ENCODE peak calls at places on chromosomes 7 and 10, in seven cellular contexts. One of them, this sample, is unnamed.

GRCh38 chr10:15168296-15168780 is at the start of gene NMT2:
- DNase-seq in psoas muscle: no peak
- DNase-seq in GM23338: peak; percentile 85
- DNase-seq in iPS-NIHi11: peak; percentile 95
- DNase-seq in ACHN: peak; percentile 77
- DNase-seq in esophagus muscularis mucosa: no peak
- DNase-seq in kidney: peak; percentile 97
- DNase-seq in this sample: no peak

GRCh38 chr10:13352519-13352918 is 4.4 kb upstream of the SEPHS1 start:
- DNase-seq in psoas muscle: no peak
- DNase-seq in GM23338: peak; percentile 78
- DNase-seq in iPS-NIHi11: peak; percentile 55
- DNase-seq in ACHN: no peak
- DNase-seq in esophagus muscularis mucosa: no peak
- DNase-seq in kidney: no peak
- DNase-seq in this sample: no peak

GRCh38 chr10:13219685-13220670 is 14.2 kb downstream of the UCMA start:
- DNase-seq in psoas muscle: peak; percentile 20
- DNase-seq in GM23338: peak; percentile 84
- DNase-seq in iPS-NIHi11: peak; percentile 81
- DNase-seq in ACHN: peak; percentile 78
- DNase-seq in esophagus muscularis mucosa: no peak
- DNase-seq in kidney: no peak
- DNase-seq in this sample: no peak

GRCh38 chr7:6889252-6889812 is 63.3 kb upstream of the CCZ1B start:
- DNase-seq in psoas muscle: no peak
- DNase-seq in GM23338: no peak
- DNase-seq in iPS-NIHi11: no peak
- DNase-seq in ACHN: no peak
- DNase-seq in esophagus muscularis mucosa: no peak
- DNase-seq in kidney: no peak
- DNase-seq in this sample: no peak

GRCh38 chr10:132100556-132101349 is 35.0 kb downstream of the JAKMIP3 start:
- DNase-seq in psoas muscle: no peak
- DNase-seq in GM23338: no peak
- DNase-seq in iPS-NIHi11: no peak
- DNase-seq in ACHN: no peak
- DNase-seq in esophagus muscularis mucosa: no peak
- DNase-seq in kidney: peak; percentile 51
- DNase-seq in this sample: no peak

GRCh38 chr7:958221-959200 is 4.0 kb upstream of the ADAP1 start:
- DNase-seq in psoas muscle: no peak
- DNase-seq in GM23338: peak; percentile 51
- DNase-seq in iPS-NIHi11: no peak
- DNase-seq in ACHN: no peak
- DNase-seq in esophagus muscularis mucosa: no peak
- DNase-seq in kidney: peak; percentile 68
- DNase-seq in this sample: no peak

GRCh38 chr7:135254-135653 is 57.1 kb upstream of the FAM20C start:
- DNase-seq in psoas muscle: no peak
- DNase-seq in GM23338: no peak
- DNase-seq in iPS-NIHi11: no peak
- DNase-seq in ACHN: peak; percentile 23
- DNase-seq in esophagus muscularis mucosa: no peak
- DNase-seq in kidney: no peak
- DNase-seq in this sample: no peak

GRCh38 chr7:106050743-106051110 is 61.4 kb downstream of the SYPL1 start:
- DNase-seq in psoas muscle: no peak
- DNase-seq in GM23338: no peak
- DNase-seq in iPS-NIHi11: no peak
- DNase-seq in ACHN: no peak
- DNase-seq in esophagus muscularis mucosa: no peak
- DNase-seq in kidney: no peak
- DNase-seq in this sample: no peak

GRCh38 chr10:69680610-69681009 is 50.6 kb downstream of the FAM241B start:
- DNase-seq in psoas muscle: no peak
- DNase-seq in GM23338: no peak
- DNase-seq in iPS-NIHi11: no peak
- DNase-seq in ACHN: no peak
- DNase-seq in esophagus muscularis mucosa: no peak
- DNase-seq in kidney: no peak
- DNase-seq in this sample: no peak

GRCh38 chr7:27804139-27804538 is 64.2 kb downstream of the TAX1BP1 start:
- DNase-seq in psoas muscle: no peak
- DNase-seq in GM23338: no peak
- DNase-seq in iPS-NIHi11: no peak
- DNase-seq in ACHN: no peak
- DNase-seq in esophagus muscularis mucosa: no peak
- DNase-seq in kidney: no peak
- DNase-seq in this sample: no peak

GRCh38 chr7:2931034-2931415 is 86.9 kb upstream of the GNA12 start:
- DNase-seq in psoas muscle: no peak
- DNase-seq in GM23338: no peak
- DNase-seq in iPS-NIHi11: no peak
- DNase-seq in ACHN: no peak
- DNase-seq in esophagus muscularis mucosa: no peak
- DNase-seq in kidney: peak; percentile 30
- DNase-seq in this sample: no peak

GRCh38 chr7:82105463-82105862 is 335.6 kb upstream of the HGF start:
- DNase-seq in psoas muscle: no peak
- DNase-seq in GM23338: no peak
- DNase-seq in iPS-NIHi11: no peak
- DNase-seq in ACHN: peak; percentile 49
- DNase-seq in esophagus muscularis mucosa: no peak
- DNase-seq in kidney: no peak
- DNase-seq in this sample: no peak

GRCh38 chr10:87578160-87578559 is 73.5 kb downstream of the MINPP1 start:
- DNase-seq in psoas muscle: no peak
- DNase-seq in GM23338: no peak
- DNase-seq in iPS-NIHi11: no peak
- DNase-seq in ACHN: no peak
- DNase-seq in esophagus muscularis mucosa: no peak
- DNase-seq in kidney: no peak
- DNase-seq in this sample: no peak

GRCh38 chr7:139777304-139777890 is 401 bp downstream of the HIPK2 start:
- DNase-seq in psoas muscle: peak; percentile 51
- DNase-seq in GM23338: peak; percentile 47
- DNase-seq in iPS-NIHi11: peak; percentile 68
- DNase-seq in ACHN: peak; percentile 59
- DNase-seq in esophagus muscularis mucosa: no peak
- DNase-seq in kidney: peak; percentile 84
- DNase-seq in this sample: peak; percentile 26

GRCh38 chr7:50470250-50471163 is 20.4 kb upstream of the FIGNL1 start:
- DNase-seq in psoas muscle: no peak
- DNase-seq in GM23338: no peak
- DNase-seq in iPS-NIHi11: no peak
- DNase-seq in ACHN: no peak
- DNase-seq in esophagus muscularis mucosa: peak; percentile 75
- DNase-seq in kidney: no peak
- DNase-seq in this sample: no peak

GRCh38 chr7:125814030-125814535 is 884.5 kb upstream of the POT1 start:
- DNase-seq in psoas muscle: no peak
- DNase-seq in GM23338: no peak
- DNase-seq in iPS-NIHi11: no peak
- DNase-seq in ACHN: no peak
- DNase-seq in esophagus muscularis mucosa: no peak
- DNase-seq in kidney: no peak
- DNase-seq in this sample: no peak

GRCh38 chr10:69375307-69376151 is 41.2 kb downstream of the TACR2 start:
- DNase-seq in psoas muscle: peak; percentile 43
- DNase-seq in GM23338: peak; percentile 86
- DNase-seq in iPS-NIHi11: peak; percentile 99
- DNase-seq in ACHN: no peak
- DNase-seq in esophagus muscularis mucosa: no peak
- DNase-seq in kidney: peak; percentile 78
- DNase-seq in this sample: no peak

GRCh38 chr10:3018247-3018646 is 49.1 kb upstream of the PFKP start:
- DNase-seq in psoas muscle: no peak
- DNase-seq in GM23338: no peak
- DNase-seq in iPS-NIHi11: no peak
- DNase-seq in ACHN: no peak
- DNase-seq in esophagus muscularis mucosa: no peak
- DNase-seq in kidney: no peak
- DNase-seq in this sample: no peak

GRCh38 chr7:44274623-44274975 is 50.8 kb downstream of the CAMK2B start:
- DNase-seq in psoas muscle: peak; percentile 5
- DNase-seq in GM23338: no peak
- DNase-seq in iPS-NIHi11: no peak
- DNase-seq in ACHN: no peak
- DNase-seq in esophagus muscularis mucosa: no peak
- DNase-seq in kidney: peak; percentile 55
- DNase-seq in this sample: no peak

GRCh38 chr7:148733496-148733895 is 34.8 kb downstream of the CUL1 start:
- DNase-seq in psoas muscle: no peak
- DNase-seq in GM23338: no peak
- DNase-seq in iPS-NIHi11: no peak
- DNase-seq in ACHN: no peak
- DNase-seq in esophagus muscularis mucosa: no peak
- DNase-seq in kidney: no peak
- DNase-seq in this sample: no peak

GRCh38 chr10:44051584-44052385 is 333.1 kb downstream of the CXCL12 start:
- DNase-seq in psoas muscle: peak; percentile 39
- DNase-seq in GM23338: no peak
- DNase-seq in iPS-NIHi11: no peak
- DNase-seq in ACHN: peak; percentile 67
- DNase-seq in esophagus muscularis mucosa: peak; percentile 90
- DNase-seq in kidney: no peak
- DNase-seq in this sample: no peak

GRCh38 chr7:39202041-39202440 is 224.3 kb downstream of the POU6F2 start:
- DNase-seq in psoas muscle: no peak
- DNase-seq in GM23338: no peak
- DNase-seq in iPS-NIHi11: no peak
- DNase-seq in ACHN: no peak
- DNase-seq in esophagus muscularis mucosa: peak; percentile 5
- DNase-seq in kidney: no peak
- DNase-seq in this sample: no peak

GRCh38 chr10:62648941-62649340 is 155.6 kb upstream of the ADO start:
- DNase-seq in psoas muscle: no peak
- DNase-seq in GM23338: no peak
- DNase-seq in iPS-NIHi11: no peak
- DNase-seq in ACHN: no peak
- DNase-seq in esophagus muscularis mucosa: no peak
- DNase-seq in kidney: no peak
- DNase-seq in this sample: no peak

GRCh38 chr7:3267928-3268690 is 32.9 kb upstream of the SDK1 start:
- DNase-seq in psoas muscle: no peak
- DNase-seq in GM23338: no peak
- DNase-seq in iPS-NIHi11: no peak
- DNase-seq in ACHN: no peak
- DNase-seq in esophagus muscularis mucosa: no peak
- DNase-seq in kidney: no peak
- DNase-seq in this sample: no peak

GRCh38 chr10:107913317-107914294 is 749.1 kb upstream of the SORCS1 start:
- DNase-seq in psoas muscle: no peak
- DNase-seq in GM23338: peak; percentile 38
- DNase-seq in iPS-NIHi11: peak; percentile 33
- DNase-seq in ACHN: no peak
- DNase-seq in esophagus muscularis mucosa: no peak
- DNase-seq in kidney: no peak
- DNase-seq in this sample: no peak

This sample was measured in stimulated activated CD4-positive, alpha-beta T cell treated with anti-CD3 and anti-CD28 coated beads, TNF-alpha, amount 100 ng/mL, for 1 hour.